ENCODE peak calls at places on chromosomes 12 and 14, in seven cellular contexts. H, E, Q, Y, T, F and U are unnamed samples.

GRCh38 chr12:111807232-111807631 is 34.8 kb upstream of the MAPKAPK5 start:
- DNase-seq in H (no peak), E (no peak), Q (no peak), Y (no peak), T (no peak), F (no peak), U (no peak)

GRCh38 chr14:76761198-76761848 is at the start of gene VASH1:
- DNase-seq in H (peak), E (peak), Q (no peak), Y (peak), T (peak), F (peak), U (no peak)

GRCh38 chr12:26010293-26010821 is 51.9 kb downstream of the RASSF8 start:
- DNase-seq in H (no peak), E (no peak), Q (no peak), Y (no peak), T (peak), F (no peak), U (no peak)

GRCh38 chr12:111581434-111582132 is 17.5 kb downstream of the ATXN2 start:
- DNase-seq in H (no peak), E (no peak), Q (no peak), Y (no peak), T (no peak), F (no peak), U (no peak)

GRCh38 chr12:54368709-54369596 is 4.7 kb upstream of the GPR84 start:
- DNase-seq in H (peak), E (peak), Q (peak), Y (peak), T (peak), F (peak), U (peak)

GRCh38 chr14:91175802-91176201 is 61.9 kb downstream of the DGLUCY start:
- DNase-seq in H (no peak), E (no peak), Q (no peak), Y (no peak), T (no peak), F (no peak), U (no peak)

GRCh38 chr14:97713023-97713422 is 915.8 kb downstream of the VRK1 start:
- DNase-seq in H (no peak), E (no peak), Q (no peak), Y (no peak), T (peak), F (peak), U (no peak)

GRCh38 chr12:55720894-55721444 is 776 bp downstream of the RDH5 start:
- DNase-seq in H (no peak), E (peak), Q (peak), Y (peak), T (peak), F (peak), U (peak)

GRCh38 chr12:129839679-129840078 is 64.1 kb downstream of the TMEM132D start:
- DNase-seq in H (no peak), E (no peak), Q (no peak), Y (no peak), T (no peak), F (no peak), U (no peak)

GRCh38 chr12:5796171-5797091 is 148.6 kb downstream of the ANO2 start:
- DNase-seq in H (no peak), E (peak), Q (no peak), Y (peak), T (no peak), F (peak), U (no peak)

GRCh38 chr12:123085730-123086487 is 65.0 kb downstream of the PITPNM2 start:
- DNase-seq in H (no peak), E (peak), Q (no peak), Y (peak), T (peak), F (peak), U (no peak)

GRCh38 chr12:88870000-88870737 is 289.9 kb upstream of the KITLG start:
- DNase-seq in H (no peak), E (no peak), Q (no peak), Y (no peak), T (no peak), F (no peak), U (no peak)

GRCh38 chr12:119876761-119877638 is at the start of gene CIT:
- DNase-seq in H (peak), E (peak), Q (peak), Y (peak), T (peak), F (peak), U (peak)

GRCh38 chr14:94654071-94654974 is 42.1 kb downstream of the SERPINA3 start:
- DNase-seq in H (no peak), E (no peak), Q (no peak), Y (no peak), T (no peak), F (no peak), U (no peak)

GRCh38 chr12:25558566-25558965 is 5.5 kb upstream of the LMNTD1 start:
- DNase-seq in H (no peak), E (no peak), Q (no peak), Y (no peak), T (no peak), F (peak), U (no peak)

GRCh38 chr12:19515179-19515578 is 75.9 kb downstream of the AEBP2 start:
- DNase-seq in H (no peak), E (no peak), Q (no peak), Y (no peak), T (no peak), F (peak), U (no peak)

GRCh38 chr14:61218765-61219164 is 62.4 kb downstream of the TMEM30B start:
- DNase-seq in H (no peak), E (no peak), Q (no peak), Y (no peak), T (no peak), F (no peak), U (no peak)

GRCh38 chr12:2498961-2499500 is 295.7 kb upstream of the FKBP4 start:
- DNase-seq in H (no peak), E (no peak), Q (no peak), Y (no peak), T (no peak), F (no peak), U (no peak)

GRCh38 chr12:49503674-49504180 is 35.1 kb upstream of the KCNH3 start:
- DNase-seq in H (no peak), E (no peak), Q (no peak), Y (no peak), T (peak), F (peak), U (no peak)

GRCh38 chr12:118052324-118053070 is 8.5 kb downstream of the WSB2 start:
- DNase-seq in H (no peak), E (no peak), Q (peak), Y (no peak), T (peak), F (peak), U (no peak)

GRCh38 chr12:56160160-56160763 is 2.1 kb downstream of the MYL6 start:
- DNase-seq in H (peak), E (peak), Q (no peak), Y (no peak), T (peak), F (no peak), U (no peak)